ENCODE peak calls at places on chromosomes 7 and 10, in ten cellular contexts. J is A549, H is body of pancreas, Y is Peyer's patch, C is DND-41, G is psoas muscle, K is fibroblast of lung, D is heart right ventricle, W is SK-N-SH, V is heart left ventricle. L is an unnamed sample.

GRCh38 chr7:74542558-74543117 is 88.9 kb downstream of the GTF2IRD1 start:
- DNase-seq in C (peak), H (peak), J (no peak), V (peak), G (peak), D (peak), W (peak), Y (no peak), K (peak), L (no peak)

GRCh38 chr10:86282664-86283465 is 83.7 kb downstream of the GRID1 start:
- DNase-seq in G (no peak), V (no peak), H (no peak), J (no peak), W (no peak), D (no peak), C (no peak), K (no peak), Y (no peak), L (peak)

GRCh38 chr7:117385340-117386124 is 41.8 kb downstream of the ASZ1 start:
- DNase-seq in C (no peak), K (peak), D (no peak), G (no peak), J (peak), W (peak), V (no peak), H (no peak), Y (no peak), L (no peak)

GRCh38 chr10:36256166-36256565 is 614.1 kb upstream of the FZD8 start:
- DNase-seq in G (no peak), Y (no peak), H (no peak), J (no peak), C (no peak), D (no peak), V (no peak), K (peak), W (no peak), L (no peak)

GRCh38 chr10:6505300-6505699 is 74.8 kb downstream of the PRKCQ start:
- DNase-seq in H (no peak), V (no peak), W (no peak), G (no peak), C (no peak), Y (no peak), J (no peak), K (no peak), D (no peak), L (no peak)

GRCh38 chr7:133675510-133676218 is 422.8 kb downstream of the EXOC4 start:
- DNase-seq in J (no peak), K (no peak), D (no peak), V (no peak), G (no peak), C (no peak), H (no peak), W (peak), Y (no peak), L (no peak)

GRCh38 chr10:60497364-60497763 is 107.7 kb upstream of the ANK3 start:
- DNase-seq in J (no peak), V (no peak), H (no peak), Y (no peak), W (no peak), G (no peak), D (no peak), C (no peak), K (no peak), L (no peak)

GRCh38 chr7:33054261-33054964 is 8.2 kb downstream of the NT5C3A start:
- DNase-seq in V (no peak), C (no peak), G (no peak), K (no peak), J (no peak), Y (no peak), H (no peak), D (no peak), W (no peak), L (no peak)

GRCh38 chr10:101828734-101829551 is 10.7 kb upstream of the OGA start:
- DNase-seq in C (no peak), K (no peak), D (no peak), H (no peak), W (no peak), Y (no peak), G (peak), J (no peak), V (peak), L (peak)

GRCh38 chr7:30922596-30922995 is 10.9 kb downstream of the AQP1 start:
- DNase-seq in K (no peak), G (no peak), D (peak), C (no peak), V (peak), Y (no peak), H (peak), J (no peak), W (peak), L (peak)

GRCh38 chr10:114258274-114258840 is 19.3 kb downstream of the VWA2 start:
- DNase-seq in G (no peak), K (peak), H (no peak), J (no peak), V (no peak), Y (no peak), D (no peak), W (no peak), C (peak), L (no peak)

GRCh38 chr10:133442191-133442966 is 11.4 kb upstream of the SCART1 start:
- DNase-seq in K (no peak), Y (no peak), G (peak), J (no peak), D (no peak), V (no peak), W (peak), H (no peak), C (no peak), L (peak)

DNA sequence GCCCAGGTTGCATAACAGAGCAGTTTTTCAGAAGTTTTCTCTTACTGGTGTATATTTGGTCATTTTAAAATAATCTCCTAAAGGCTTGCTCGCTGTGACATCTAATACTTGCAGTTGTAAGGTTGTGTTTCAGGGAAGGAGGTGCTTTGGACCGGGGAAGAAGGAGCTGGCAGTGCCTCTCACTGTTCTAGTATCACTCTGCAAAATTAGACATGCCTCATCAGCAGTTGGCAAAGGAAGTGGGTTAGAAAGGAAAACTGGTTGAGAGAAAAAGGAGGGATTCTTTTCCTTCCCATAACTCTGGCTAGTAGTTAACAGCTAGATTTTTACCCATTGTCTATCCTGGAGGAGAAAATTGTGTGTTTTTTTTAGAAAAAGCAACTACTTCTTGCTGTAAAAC is 34.8 kb downstream of the CUL1 start:
- DNase-seq in C (no peak), G (no peak), J (no peak), K (no peak), V (no peak), Y (no peak), W (no peak), H (no peak), D (peak), L (no peak)
- H3K4me3 ChIP-seq in C (no peak), G (peak), J (no peak), K (no peak), V (no peak), Y (no peak), W (no peak), H (no peak), D (no peak), L (no peak)

GRCh38 chr10:132407243-132407746 is 10.3 kb downstream of the PWWP2B start:
- DNase-seq in W (peak), J (no peak), D (peak), C (no peak), G (peak), K (no peak), H (peak), Y (peak), V (peak), L (no peak)
- H3K27ac ChIP-seq in W (peak), J (peak), D (peak), C (no peak), G (no peak), K (no peak), H (peak), Y (peak), V (peak), L (no peak)

DNA sequence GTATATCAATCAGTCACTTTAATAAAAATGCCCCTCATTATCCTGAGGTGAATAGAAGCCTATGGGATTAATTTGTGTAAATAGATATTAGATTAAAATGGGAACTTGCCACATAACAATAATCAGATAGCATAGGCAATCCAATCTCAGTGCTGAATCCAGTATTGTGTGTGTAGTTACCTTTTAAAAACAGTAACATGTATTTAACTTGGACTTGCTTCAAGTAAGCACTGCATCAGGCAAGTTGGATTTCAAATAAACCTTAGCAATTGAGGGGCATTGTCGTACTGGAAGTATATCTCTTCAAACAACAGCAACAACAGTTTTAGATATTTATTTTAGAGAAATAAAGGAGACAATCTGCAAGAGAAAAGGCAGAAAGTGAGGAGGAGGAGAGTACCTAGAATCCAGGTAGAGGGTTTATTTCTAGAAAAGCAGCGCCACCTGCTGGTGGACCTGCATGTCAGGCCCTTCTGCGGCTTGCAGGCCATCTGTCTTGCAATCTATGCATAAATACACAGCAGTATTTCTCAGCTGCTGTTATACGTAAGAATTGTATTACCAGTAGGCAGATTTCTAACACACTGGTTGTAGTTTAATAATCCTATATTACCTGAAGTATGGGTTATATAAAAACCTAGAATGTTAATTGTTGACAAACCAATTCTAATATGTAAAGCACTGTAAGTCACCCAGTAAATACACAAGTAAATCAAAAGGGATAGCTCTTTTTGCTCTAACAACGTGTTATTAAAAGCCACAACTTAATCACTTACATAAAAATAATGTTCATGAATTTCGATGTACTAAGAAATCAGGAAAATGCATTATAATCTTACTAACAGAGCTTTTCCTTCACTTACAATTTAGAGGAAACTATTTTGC is 652.8 kb downstream of the KCNMA1 start:
- DNase-seq in H (peak), W (peak), G (peak), Y (peak), C (peak), K (peak), J (peak), D (peak), V (peak), L (no peak)
- H3K4me3 ChIP-seq in H (no peak), W (peak), G (no peak), Y (no peak), C (no peak), K (no peak), J (no peak), D (no peak), V (no peak), L (no peak)

GRCh38 chr7:139660317-139661042 is 117.3 kb downstream of the HIPK2 start:
- DNase-seq in D (no peak), K (no peak), H (peak), C (no peak), G (no peak), J (no peak), W (no peak), V (no peak), Y (no peak), L (no peak)
- H3K27ac ChIP-seq in D (peak), K (no peak), H (peak), C (no peak), G (peak), J (peak), W (no peak), V (peak), Y (no peak), L (no peak)

L was measured in coronary artery.